ENCODE peak calls at places on chromosomes 13 and 19, in seven cellular contexts. O is substantia nigra; V is H1; W is stimulated activated CD4-positive, alpha-beta T cell treated with anti-CD3 and anti-CD28 coated beads, Interleukin-1b, Interleukin-23, amount 100 ng/mL, for 24 hours; X is dorsolateral prefrontal cortex; Q is activated naive CD8-positive, alpha-beta T cell treated with anti-CD3 and anti-CD28 coated beads, Interleukin-2, amount 50 U/mL, for 24 hours; I is C1 segment of cervical spinal cord. C is an unnamed sample.

GRCh38 chr19:29450306-29450705 is 75.5 kb upstream of the VSTM2B start:
- DNase-seq in X (no peak), V (no peak), Q (no peak), W (no peak), O (no peak), I (no peak), C (no peak)

GRCh38 chr19:1063030-1063908 is 3.7 kb upstream of the ARHGAP45 start:
- DNase-seq in Q (peak; percentile 65), V (no peak), O (no peak), X (no peak), W (no peak), I (no peak), C (peak; percentile 87)

GRCh38 chr19:1248454-1249297 is at the start of gene MIDN:
- DNase-seq in W (peak; percentile 66), X (no peak), V (no peak), I (peak; percentile 27), Q (peak; percentile 85), O (peak; percentile 70), C (peak; percentile 64)

GRCh38 chr19:50666346-50667176 is 17.3 kb downstream of the C19orf81 start:
- DNase-seq in Q (no peak), X (no peak), I (no peak), O (no peak), V (no peak), W (no peak), C (no peak)

GRCh38 chr19:30076751-30077670 is 135.0 kb downstream of the URI1 start:
- DNase-seq in X (no peak), I (no peak), Q (no peak), W (no peak), V (no peak), O (no peak), C (no peak)

GRCh38 chr19:19460258-19460731 is 54.8 kb downstream of the GATAD2A start:
- DNase-seq in V (no peak), I (no peak), W (no peak), Q (peak; percentile 49), O (no peak), X (no peak), C (no peak)

GRCh38 chr19:11288349-11288748 is 7.6 kb upstream of the TSPAN16 start:
- DNase-seq in V (no peak), W (no peak), O (no peak), I (no peak), Q (no peak), X (no peak), C (peak; percentile 41)

GRCh38 chr13:103852036-103852435 is 785.8 kb upstream of the SLC10A2 start:
- DNase-seq in I (no peak), O (no peak), W (no peak), X (no peak), V (no peak), Q (no peak), C (no peak)

GRCh38 chr13:84050551-84050950 is 168.3 kb upstream of the SLITRK1 start:
- DNase-seq in Q (no peak), V (no peak), X (no peak), I (no peak), W (no peak), O (no peak), C (no peak)

GRCh38 chr13:61413572-61413971 is 2.1 kb downstream of the PCDH20 start:
- DNase-seq in V (no peak), I (no peak), O (no peak), X (no peak), Q (no peak), W (no peak), C (no peak)

GRCh38 chr13:82713681-82714405 is 1168.4 kb downstream of the SLITRK1 start:
- DNase-seq in V (no peak), X (no peak), O (no peak), Q (no peak), W (no peak), I (no peak), C (no peak)

GRCh38 chr19:38125238-38125637 is 98.8 kb downstream of the DPF1 start:
- DNase-seq in Q (no peak), W (no peak), O (no peak), X (peak; percentile 58), I (no peak), V (no peak), C (no peak)

GRCh38 chr13:45889582-45890243 is 38.2 kb upstream of the SIAH3 start:
- DNase-seq in I (no peak), W (no peak), O (no peak), X (no peak), V (no peak), Q (no peak), C (no peak)

GRCh38 chr13:99062593-99062992 is 84.7 kb upstream of the DOCK9 start:
- DNase-seq in Q (no peak), X (no peak), I (no peak), W (no peak), V (no peak), O (no peak), C (no peak)

GRCh38 chr19:32406161-32407003 is 812 bp downstream of the DPY19L3 start:
- DNase-seq in W (no peak), I (no peak), O (no peak), X (no peak), V (no peak), Q (no peak), C (no peak)

GRCh38 chr13:24032252-24032651 is 128.3 kb upstream of the SPATA13 start:
- DNase-seq in I (no peak), Q (no peak), W (no peak), X (no peak), O (no peak), V (no peak), C (no peak)

GRCh38 chr13:113119822-113120189 is 2.8 kb upstream of the F10 start:
- DNase-seq in Q (no peak), O (no peak), W (no peak), X (no peak), V (no peak), I (no peak), C (no peak)

GRCh38 chr13:40024578-40024952 is 369.1 kb downstream of the COG6 start:
- DNase-seq in X (no peak), I (no peak), W (no peak), V (no peak), Q (no peak), O (no peak), C (no peak)

GRCh38 chr13:95704510-95704909 is 27.6 kb downstream of the DNAJC3 start:
- DNase-seq in Q (no peak), V (no peak), W (no peak), I (no peak), X (no peak), O (no peak), C (peak; percentile 14)

GRCh38 chr13:114068723-114069322 is 63.6 kb downstream of the RASA3 start:
- DNase-seq in W (no peak), X (peak; percentile 32), V (no peak), Q (no peak), O (no peak), I (no peak), C (no peak)

C was measured in K562.